ENCODE peak calls at places on chromosomes 5 and 9, in seven cellular contexts. O is DMS79 treated with DMSO at 0.1 percent for 48 hours; R is Peyer's patch; X is stimulated activated CD4-positive, alpha-beta T cell treated with anti-CD3 and anti-CD28 coated beads, Interleukin-1b, Interleukin-23, amount 100 ng/mL, for 4 hours; E is GM13977; P is LHCN-M2; I is nucleus accumbens. Y is an unnamed sample.

GRCh38 chr5:107213025-107213424 is 457.7 kb downstream of the EFNA5 start:
- DNase-seq in O (no peak), R (no peak), X (no peak), E (no peak), P (no peak), I (no peak), Y (no peak)

GRCh38 chr5:122702524-122702875 is 72.4 kb upstream of the SNX2 start:
- DNase-seq in O (no peak), R (peak), X (no peak), E (no peak), P (no peak), I (no peak), Y (no peak)

GRCh38 chr9:104927216-104927911 is 591 bp downstream of the ABCA1 start:
- DNase-seq in O (peak), R (peak), X (no peak), E (peak), P (peak), I (no peak), Y (peak)

GRCh38 chr5:26323794-26324193 is 714.6 kb downstream of the CDH9 start:
- DNase-seq in O (no peak), R (no peak), X (no peak), E (no peak), P (no peak), I (no peak), Y (no peak)

GRCh38 chr9:27489087-27489876 is 34.8 kb upstream of the IFNK start:
- DNase-seq in O (no peak), R (no peak), X (no peak), E (peak), P (no peak), I (no peak), Y (no peak)

GRCh38 chr5:63262191-63262981 is 683.8 kb downstream of the LRRC70 start:
- DNase-seq in O (no peak), R (no peak), X (no peak), E (no peak), P (peak), I (no peak), Y (no peak)

GRCh38 chr9:120735415-120736126 is 21.3 kb upstream of the MEGF9 start:
- DNase-seq in O (no peak), R (peak), X (no peak), E (no peak), P (no peak), I (no peak), Y (no peak)

GRCh38 chr9:92439921-92440750 is 15.9 kb upstream of the OMD start:
- DNase-seq in O (no peak), R (no peak), X (no peak), E (no peak), P (peak), I (no peak), Y (peak)

GRCh38 chr5:5772202-5772601 is 349.7 kb downstream of the ICE1 start:
- DNase-seq in O (no peak), R (no peak), X (no peak), E (no peak), P (no peak), I (no peak), Y (no peak)

GRCh38 chr5:140857177-140857986 is 1.7 kb downstream of the PCDHA10 start:
- DNase-seq in O (no peak), R (no peak), X (no peak), E (no peak), P (no peak), I (no peak), Y (no peak)

GRCh38 chr9:76313771-76314170 is 80.5 kb downstream of the RFK start:
- DNase-seq in O (no peak), R (no peak), X (no peak), E (no peak), P (no peak), I (no peak), Y (no peak)

GRCh38 chr5:134446938-134447337 is 35.3 kb upstream of the CDKN2AIPNL start:
- DNase-seq in O (no peak), R (peak), X (no peak), E (peak), P (no peak), I (no peak), Y (no peak)

Y was measured in hepatic stellate cell.